ENCODE peak calls at places on chromosomes 6 and 20, in nine cellular contexts. One of them, this sample, is unnamed.

GRCh38 chr6:10429638-10430427 is 15.0 kb upstream of the TFAP2A start:
- DNase-seq in HepG2: peak; percentile 50
- DNase-seq in endothelial cell of umbilical vein: peak; percentile 65
- DNase-seq in transverse colon: no peak
- DNase-seq in Panc1: no peak
- DNase-seq in H1: peak; percentile 50
- DNase-seq in breast epithelium: no peak
- DNase-seq in sigmoid colon: no peak
- DNase-seq in suprapubic skin: no peak
- DNase-seq in this sample: no peak

GRCh38 chr6:83509416-83509815 is 2.9 kb upstream of the PRSS35 start:
- DNase-seq in HepG2: no peak
- DNase-seq in endothelial cell of umbilical vein: no peak
- DNase-seq in breast epithelium: no peak
- DNase-seq in sigmoid colon: no peak
- DNase-seq in transverse colon: no peak
- DNase-seq in Panc1: no peak
- DNase-seq in suprapubic skin: no peak
- DNase-seq in H1: no peak
- DNase-seq in this sample: no peak

GRCh38 chr6:31531771-31532643 is 3.2 kb downstream of the MCCD1 start:
- DNase-seq in H1: no peak
- DNase-seq in Panc1: no peak
- DNase-seq in sigmoid colon: no peak
- DNase-seq in transverse colon: no peak
- DNase-seq in HepG2: no peak
- DNase-seq in breast epithelium: no peak
- DNase-seq in suprapubic skin: no peak
- DNase-seq in endothelial cell of umbilical vein: no peak
- DNase-seq in this sample: no peak

GRCh38 chr6:16480780-16481179 is 242.4 kb downstream of the GMPR start:
- DNase-seq in Panc1: no peak
- DNase-seq in breast epithelium: no peak
- DNase-seq in HepG2: no peak
- DNase-seq in endothelial cell of umbilical vein: no peak
- DNase-seq in transverse colon: no peak
- DNase-seq in suprapubic skin: no peak
- DNase-seq in sigmoid colon: no peak
- DNase-seq in H1: no peak
- DNase-seq in this sample: no peak

GRCh38 chr6:22218410-22218809 is 78.4 kb downstream of the PRL start:
- DNase-seq in HepG2: no peak
- DNase-seq in endothelial cell of umbilical vein: no peak
- DNase-seq in transverse colon: no peak
- DNase-seq in suprapubic skin: no peak
- DNase-seq in breast epithelium: no peak
- DNase-seq in sigmoid colon: no peak
- DNase-seq in Panc1: no peak
- DNase-seq in H1: no peak
- DNase-seq in this sample: no peak

GRCh38 chr6:95548188-95548837 is 29.0 kb upstream of the MANEA start:
- DNase-seq in suprapubic skin: no peak
- DNase-seq in H1: no peak
- DNase-seq in endothelial cell of umbilical vein: no peak
- DNase-seq in breast epithelium: no peak
- DNase-seq in transverse colon: no peak
- DNase-seq in sigmoid colon: no peak
- DNase-seq in Panc1: no peak
- DNase-seq in HepG2: no peak
- DNase-seq in this sample: no peak

GRCh38 chr6:40315055-40315454 is 272.1 kb downstream of the LRFN2 start:
- DNase-seq in HepG2: no peak
- DNase-seq in H1: no peak
- DNase-seq in breast epithelium: no peak
- DNase-seq in Panc1: no peak
- DNase-seq in sigmoid colon: no peak
- DNase-seq in transverse colon: no peak
- DNase-seq in suprapubic skin: no peak
- DNase-seq in endothelial cell of umbilical vein: no peak
- DNase-seq in this sample: no peak

GRCh38 chr20:58001381-58001780 is 227.1 kb downstream of the ANKRD60 start:
- DNase-seq in breast epithelium: peak; percentile 64
- DNase-seq in HepG2: no peak
- DNase-seq in transverse colon: no peak
- DNase-seq in endothelial cell of umbilical vein: peak; percentile 63
- DNase-seq in Panc1: no peak
- DNase-seq in sigmoid colon: no peak
- DNase-seq in suprapubic skin: no peak
- DNase-seq in H1: no peak
- DNase-seq in this sample: no peak

GRCh38 chr20:44221368-44221767 is 10.8 kb upstream of the OSER1 start:
- DNase-seq in transverse colon: no peak
- DNase-seq in breast epithelium: no peak
- DNase-seq in HepG2: no peak
- DNase-seq in Panc1: no peak
- DNase-seq in suprapubic skin: no peak
- DNase-seq in H1: no peak
- DNase-seq in endothelial cell of umbilical vein: no peak
- DNase-seq in sigmoid colon: no peak
- DNase-seq in this sample: no peak

GRCh38 chr6:44642870-44643522 is 255.5 kb downstream of the CDC5L start:
- DNase-seq in transverse colon: no peak
- DNase-seq in endothelial cell of umbilical vein: no peak
- DNase-seq in suprapubic skin: no peak
- DNase-seq in sigmoid colon: no peak
- DNase-seq in H1: no peak
- DNase-seq in HepG2: no peak
- DNase-seq in Panc1: no peak
- DNase-seq in breast epithelium: no peak
- DNase-seq in this sample: no peak

GRCh38 chr6:122322824-122323223 is 76.6 kb upstream of the HSF2 start:
- DNase-seq in endothelial cell of umbilical vein: peak; percentile 47
- DNase-seq in suprapubic skin: no peak
- DNase-seq in sigmoid colon: no peak
- DNase-seq in breast epithelium: no peak
- DNase-seq in Panc1: no peak
- DNase-seq in transverse colon: no peak
- DNase-seq in H1: no peak
- DNase-seq in HepG2: no peak
- DNase-seq in this sample: no peak

GRCh38 chr20:24469116-24470030 is at the start of gene SYNDIG1:
- DNase-seq in breast epithelium: no peak
- DNase-seq in endothelial cell of umbilical vein: no peak
- DNase-seq in transverse colon: no peak
- DNase-seq in HepG2: no peak
- DNase-seq in sigmoid colon: peak; percentile 48
- DNase-seq in suprapubic skin: no peak
- DNase-seq in H1: peak; percentile 84
- DNase-seq in Panc1: no peak
- DNase-seq in this sample: no peak

GRCh38 chr6:130890531-130890950 is 63.3 kb downstream of the SMLR1 start:
- DNase-seq in transverse colon: no peak
- DNase-seq in breast epithelium: no peak
- DNase-seq in suprapubic skin: no peak
- DNase-seq in H1: no peak
- DNase-seq in HepG2: no peak
- DNase-seq in sigmoid colon: no peak
- DNase-seq in Panc1: no peak
- DNase-seq in endothelial cell of umbilical vein: no peak
- DNase-seq in this sample: no peak

GRCh38 chr6:159398633-159399032 is 229.4 kb downstream of the FNDC1 start:
- DNase-seq in sigmoid colon: no peak
- DNase-seq in endothelial cell of umbilical vein: no peak
- DNase-seq in suprapubic skin: no peak
- DNase-seq in transverse colon: no peak
- DNase-seq in HepG2: no peak
- DNase-seq in H1: no peak
- DNase-seq in breast epithelium: no peak
- DNase-seq in Panc1: no peak
- DNase-seq in this sample: no peak
- H3K9me3 ChIP-seq in sigmoid colon: no peaks in the 10 kb centered on the region
- H3K9me3 ChIP-seq in endothelial cell of umbilical vein: no peaks in the 10 kb centered on the region
- H3K9me3 ChIP-seq in suprapubic skin: no peaks in the 10 kb centered on the region
- H3K9me3 ChIP-seq in transverse colon: no peaks in the 10 kb centered on the region
- H3K9me3 ChIP-seq in HepG2: no peaks in the 10 kb centered on the region
- H3K9me3 ChIP-seq in H1: peaks cover 87% of the 10 kb centered on the region
- H3K9me3 ChIP-seq in breast epithelium: no peaks in the 10 kb centered on the region
- H3K9me3 ChIP-seq in Panc1: no peaks in the 10 kb centered on the region
- H3K9me3 ChIP-seq in this sample: no peaks in the 10 kb centered on the region

DNA sequence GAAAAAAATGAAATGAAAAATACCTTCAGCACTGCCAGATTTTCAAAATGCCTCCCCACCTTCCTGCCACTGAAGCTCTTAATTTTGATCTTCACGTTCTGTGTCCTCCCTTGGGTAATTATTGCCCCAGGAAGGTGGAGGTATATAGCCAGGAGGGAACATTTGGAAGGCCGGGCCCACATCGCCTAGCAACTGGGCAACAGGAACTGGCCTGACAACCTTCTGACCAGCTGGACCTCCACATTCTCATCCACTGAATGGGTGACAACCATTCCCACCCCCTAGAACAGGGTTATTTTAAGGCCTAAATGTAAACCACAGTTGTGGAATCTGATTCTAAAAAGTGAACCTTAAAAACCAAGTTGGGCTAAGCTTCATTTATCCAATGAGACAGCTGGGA is 3.2 kb downstream of the RRBP1 start:
- DNase-seq in endothelial cell of umbilical vein: no peak
- DNase-seq in breast epithelium: no peak
- DNase-seq in H1: no peak
- DNase-seq in HepG2: no peak
- DNase-seq in sigmoid colon: no peak
- DNase-seq in Panc1: no peak
- DNase-seq in transverse colon: no peak
- DNase-seq in suprapubic skin: peak; percentile 56
- DNase-seq in this sample: no peak
- H3K4me3 ChIP-seq in endothelial cell of umbilical vein: no peak overlapping the region
- H3K4me3 ChIP-seq in breast epithelium: no peak overlapping the region
- H3K4me3 ChIP-seq in H1: no peak overlapping the region
- H3K4me3 ChIP-seq in HepG2: no peak overlapping the region
- H3K4me3 ChIP-seq in sigmoid colon: no peak overlapping the region
- H3K4me3 ChIP-seq in Panc1: no peak overlapping the region
- H3K4me3 ChIP-seq in transverse colon: no peak overlapping the region
- H3K4me3 ChIP-seq in suprapubic skin: no peak overlapping the region
- H3K4me3 ChIP-seq in this sample: no peak overlapping the region

GRCh38 chr20:33666293-33667244 is at the start of gene ACTL10:
- DNase-seq in suprapubic skin: peak; percentile 98
- DNase-seq in H1: peak; percentile 79
- DNase-seq in sigmoid colon: peak; percentile 100
- DNase-seq in breast epithelium: peak; percentile 97
- DNase-seq in transverse colon: peak; percentile 99
- DNase-seq in endothelial cell of umbilical vein: peak; percentile 98
- DNase-seq in HepG2: no peak
- DNase-seq in Panc1: no peak
- DNase-seq in this sample: peak; percentile 99

GRCh38 chr20:33669224-33669623 is 2.5 kb downstream of the ACTL10 start:
- DNase-seq in endothelial cell of umbilical vein: no peak
- DNase-seq in transverse colon: no peak
- DNase-seq in H1: no peak
- DNase-seq in breast epithelium: no peak
- DNase-seq in Panc1: no peak
- DNase-seq in sigmoid colon: no peak
- DNase-seq in suprapubic skin: no peak
- DNase-seq in HepG2: no peak
- DNase-seq in this sample: no peak

GRCh38 chr20:33668791-33669155 is 2.0 kb downstream of the ACTL10 start:
- DNase-seq in suprapubic skin: no peak
- DNase-seq in H1: no peak
- DNase-seq in endothelial cell of umbilical vein: no peak
- DNase-seq in transverse colon: no peak
- DNase-seq in Panc1: no peak
- DNase-seq in HepG2: no peak
- DNase-seq in breast epithelium: no peak
- DNase-seq in sigmoid colon: no peak
- DNase-seq in this sample: no peak

GRCh38 chr20:33668087-33668790 is 1.5 kb downstream of the ACTL10 start:
- DNase-seq in HepG2: no peak
- DNase-seq in Panc1: no peak
- DNase-seq in endothelial cell of umbilical vein: no peak
- DNase-seq in sigmoid colon: peak; percentile 93
- DNase-seq in H1: peak; percentile 92
- DNase-seq in suprapubic skin: peak; percentile 91
- DNase-seq in transverse colon: no peak
- DNase-seq in breast epithelium: peak; percentile 81
- DNase-seq in this sample: peak; percentile 91

DNA sequence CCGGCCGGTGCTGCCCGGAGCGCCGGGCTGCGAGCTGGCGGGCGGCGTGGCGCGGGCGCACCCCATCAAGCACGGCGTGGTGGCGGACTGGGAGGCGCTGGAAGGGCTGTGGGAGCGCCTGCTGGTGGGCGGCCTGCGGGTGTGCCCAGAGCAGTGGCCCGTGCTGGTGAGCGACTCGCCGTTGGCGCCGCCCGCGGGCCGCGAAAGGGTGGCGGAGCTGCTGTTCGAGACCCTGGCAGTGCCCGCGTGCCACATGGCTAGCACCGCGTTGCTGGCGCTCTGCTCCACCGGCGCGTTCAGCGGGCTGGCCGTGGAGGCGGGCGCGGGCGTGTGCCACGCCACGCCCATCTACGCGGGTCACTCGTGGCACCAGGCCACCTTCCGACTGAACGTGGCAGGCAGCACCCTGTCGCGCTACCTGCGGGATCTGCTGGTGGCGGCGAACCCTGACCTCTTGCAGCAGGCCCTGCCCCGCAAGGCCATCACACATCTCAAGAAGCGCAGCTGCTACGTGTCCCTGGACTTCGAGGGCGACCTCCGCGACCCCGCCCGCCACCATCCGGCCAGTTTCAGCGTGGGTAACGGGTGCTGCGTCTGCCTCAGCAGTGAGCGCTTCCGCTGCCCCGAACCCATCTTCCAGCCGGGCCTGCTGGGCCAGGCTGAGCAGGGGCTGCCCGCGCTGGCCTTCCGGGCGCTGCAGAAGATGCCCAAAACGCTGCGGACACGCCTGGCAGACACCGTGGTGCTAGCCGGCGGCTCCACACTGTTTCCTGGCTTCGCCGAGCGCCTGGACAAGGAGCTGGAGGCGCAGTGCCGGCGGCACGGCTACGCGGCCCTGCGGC is 723 bp downstream of the ACTL10 start:
- DNase-seq in sigmoid colon: peak; percentile 86
- DNase-seq in suprapubic skin: no peak
- DNase-seq in HepG2: no peak
- DNase-seq in Panc1: no peak
- DNase-seq in endothelial cell of umbilical vein: peak; percentile 73
- DNase-seq in transverse colon: peak; percentile 88
- DNase-seq in H1: no peak
- DNase-seq in breast epithelium: peak; percentile 69
- DNase-seq in this sample: peak; percentile 58
- TF ChIP-seq POLR2AphosphoS5 in sigmoid colon: peak; percentile 21
- TF ChIP-seq POLR2AphosphoS5 in suprapubic skin: no peak
- TF ChIP-seq POLR2AphosphoS5 in HepG2: no peak
- TF ChIP-seq POLR2AphosphoS5 in Panc1: no peak
- TF ChIP-seq POLR2AphosphoS5 in endothelial cell of umbilical vein: peak; percentile 60
- TF ChIP-seq POLR2AphosphoS5 in transverse colon: peak; percentile 37
- TF ChIP-seq POLR2AphosphoS5 in H1: no peak
- TF ChIP-seq POLR2AphosphoS5 in breast epithelium: peak; percentile 50
- TF ChIP-seq POLR2AphosphoS5 in this sample: no peak

DNA sequence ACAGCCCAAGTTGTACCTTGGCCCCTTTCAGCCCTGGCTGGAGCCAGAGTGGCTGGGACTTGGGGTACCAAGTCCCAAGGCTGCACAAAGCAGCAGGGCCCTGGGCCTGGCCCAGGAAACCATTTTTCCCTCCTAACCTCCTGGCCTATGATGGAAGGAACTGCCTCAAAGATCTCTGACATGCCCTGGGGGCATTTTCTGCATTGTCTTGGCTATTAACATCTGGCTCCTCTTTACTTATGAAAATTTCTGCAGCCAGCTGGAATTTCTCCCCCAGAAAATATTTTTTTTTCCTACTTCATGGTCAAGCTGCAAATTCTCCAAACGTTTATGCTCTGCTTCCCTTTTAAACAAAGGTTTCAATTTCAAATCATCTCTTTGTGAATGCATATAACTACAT is 269.4 kb upstream of the CDYL start:
- DNase-seq in transverse colon: no peak
- DNase-seq in breast epithelium: no peak
- DNase-seq in sigmoid colon: no peak
- DNase-seq in Panc1: no peak
- DNase-seq in endothelial cell of umbilical vein: no peak
- DNase-seq in suprapubic skin: no peak
- DNase-seq in H1: no peak
- DNase-seq in HepG2: no peak
- DNase-seq in this sample: no peak
- H3K9me3 ChIP-seq in transverse colon: no peaks in the 10 kb centered on the region
- H3K9me3 ChIP-seq in breast epithelium: no peaks in the 10 kb centered on the region
- H3K9me3 ChIP-seq in sigmoid colon: no peaks in the 10 kb centered on the region
- H3K9me3 ChIP-seq in Panc1: no peaks in the 10 kb centered on the region
- H3K9me3 ChIP-seq in endothelial cell of umbilical vein: no peaks in the 10 kb centered on the region
- H3K9me3 ChIP-seq in suprapubic skin: no peaks in the 10 kb centered on the region
- H3K9me3 ChIP-seq in H1: no peaks in the 10 kb centered on the region
- H3K9me3 ChIP-seq in HepG2: no peaks in the 10 kb centered on the region
- H3K9me3 ChIP-seq in this sample: no peaks in the 10 kb centered on the region

This sample was measured in upper lobe of left lung.